ENCODE peak calls at places on chromosome 16, in six cellular contexts. A, S, F, H, J and O are unnamed samples.

GRCh38 chr16:79601092-79601977 is 798 bp upstream of the MAF start:
- DNase-seq in A (peak), J (peak), S (no peak), H (peak), F (peak), O (no peak)

GRCh38 chr16:87414251-87414680 is 22.1 kb downstream of the MAP1LC3B start:
- DNase-seq in A (no peak), J (peak), H (no peak), F (no peak), S (no peak), O (no peak)

GRCh38 chr16:11211977-11212818 is 43.8 kb downstream of the SOCS1 start:
- DNase-seq in H (no peak), S (no peak), J (no peak), F (no peak), A (no peak), O (no peak)

GRCh38 chr16:35746281-35746962 is 2287.0 kb downstream of the TP53TG3F start:
- DNase-seq in A (no peak), S (no peak), H (no peak), J (no peak), F (no peak), O (no peak)

GRCh38 chr16:28219283-28219682 is 7.5 kb upstream of the XPO6 start:
- DNase-seq in F (no peak), S (no peak), A (no peak), J (no peak), H (no peak), O (no peak)

GRCh38 chr16:79970551-79971236 is 370.2 kb upstream of the MAF start:
- DNase-seq in J (peak), A (no peak), S (no peak), F (peak), H (no peak), O (no peak)

GRCh38 chr16:88810868-88811599 is 694 bp downstream of the APRT start:
- DNase-seq in F (peak), S (no peak), J (peak), A (peak), H (peak), O (no peak)

GRCh38 chr16:1976951-1977874 is 4.1 kb downstream of the NOXO1 start:
- DNase-seq in H (no peak), F (no peak), S (no peak), A (no peak), J (no peak), O (no peak)

GRCh38 chr16:75029854-75030253 is 31.0 kb downstream of the ZNRF1 start:
- DNase-seq in J (no peak), S (peak), A (no peak), H (no peak), F (peak), O (peak)

GRCh38 chr16:71843517-71844031 is 2.2 kb upstream of the ATXN1L start:
- DNase-seq in H (peak), A (no peak), F (no peak), J (no peak), S (no peak), O (no peak)

GRCh38 chr16:29708917-29709600 is 30.1 kb downstream of the QPRT start:
- DNase-seq in H (no peak), F (no peak), J (no peak), A (no peak), S (no peak), O (no peak)

GRCh38 chr16:89065445-89065795 is 28.2 kb upstream of the ACSF3 start:
- DNase-seq in S (no peak), A (no peak), H (no peak), F (no peak), J (peak), O (no peak)

GRCh38 chr16:76335187-76335974 is 58.2 kb downstream of the CNTNAP4 start:
- DNase-seq in J (no peak), A (no peak), S (no peak), H (no peak), F (no peak), O (no peak)

GRCh38 chr16:30567991-30568638 is 3.4 kb downstream of the ZNF688 start:
- DNase-seq in J (peak), S (peak), A (peak), F (peak), H (peak), O (peak)

GRCh38 chr16:11781773-11782172 is 15.3 kb downstream of the ZC3H7A start:
- DNase-seq in F (peak), H (no peak), J (no peak), A (no peak), S (no peak), O (no peak)

GRCh38 chr16:80931985-80932720 is 74.5 kb downstream of the CMC2 start:
- DNase-seq in H (no peak), A (peak), J (peak), F (peak), S (no peak), O (no peak)

GRCh38 chr16:10668322-10669045 is 26.2 kb downstream of the TEKT5 start:
- DNase-seq in A (peak), H (peak), J (no peak), F (peak), S (no peak), O (no peak)

GRCh38 chr16:80046848-80047247 is 446.3 kb upstream of the MAF start:
- DNase-seq in A (no peak), J (no peak), H (no peak), F (no peak), S (no peak), O (no peak)

GRCh38 chr16:85612191-85612800 is 826 bp upstream of the GSE1 start:
- DNase-seq in A (peak), F (peak), H (no peak), S (peak), J (peak), O (peak)

GRCh38 chr16:89118361-89119061 is 24.9 kb downstream of the ACSF3 start:
- DNase-seq in J (peak), A (no peak), H (no peak), F (no peak), S (no peak), O (no peak)

GRCh38 chr16:11636172-11636721 is 32.0 kb upstream of the SNN start:
- DNase-seq in H (no peak), J (peak), A (no peak), S (peak), F (no peak), O (no peak)

GRCh38 chr16:75116081-75116910 is at the start of gene LDHD:
- DNase-seq in A (peak), H (peak), F (peak), J (peak), S (peak), O (no peak)

GRCh38 chr16:5323284-5323683 is 225.7 kb upstream of the EEF2KMT start:
- DNase-seq in S (no peak), A (no peak), F (no peak), J (no peak), H (no peak), O (no peak)

GRCh38 chr16:57480754-57481230 is 5.5 kb downstream of the DOK4 start:
- DNase-seq in S (no peak), A (no peak), J (no peak), F (no peak), H (no peak), O (no peak)

GRCh38 chr16:593406-593805 is 3.5 kb downstream of the RAB40C start:
- DNase-seq in A (no peak), F (no peak), H (no peak), S (peak), J (peak), O (no peak)

GRCh38 chr16:69626256-69626655 is 60.5 kb downstream of the NFAT5 start:
- DNase-seq in F (peak), J (no peak), S (no peak), H (no peak), A (peak), O (no peak)

GRCh38 chr16:73878616-73879015 is 418.0 kb upstream of the PSMD7 start:
- DNase-seq in A (peak), H (peak), J (no peak), S (peak), F (peak), O (peak)

GRCh38 chr16:8773537-8773936 is 23.9 kb downstream of the TMEM186 start:
- DNase-seq in S (no peak), F (no peak), J (no peak), H (no peak), A (no peak), O (no peak)

GRCh38 chr16:31179747-31180458 is at the start of gene FUS:
- DNase-seq in S (peak), F (peak), J (peak), A (peak), H (peak), O (no peak)

GRCh38 chr16:88301886-88302285 is 80.9 kb upstream of the ZNF469 start:
- DNase-seq in H (no peak), A (no peak), S (no peak), J (no peak), F (no peak), O (no peak)

GRCh38 chr16:2211923-2212347 is 1.3 kb upstream of the BRICD5 start:
- DNase-seq in J (no peak), H (no peak), F (no peak), A (no peak), S (no peak), O (no peak)

GRCh38 chr16:73448970-73449369 is 401.0 kb upstream of the ZFHX3 start:
- DNase-seq in S (no peak), H (no peak), A (no peak), J (no peak), F (no peak), O (no peak)

GRCh38 chr16:86217891-86218270 is 292.4 kb upstream of the FOXF1 start:
- DNase-seq in J (no peak), A (no peak), F (no peak), H (no peak), S (no peak), O (no peak)

GRCh38 chr16:27432600-27432957 is 30.6 kb downstream of the IL21R start:
- DNase-seq in J (no peak), H (no peak), A (no peak), S (no peak), F (peak), O (peak)

GRCh38 chr16:29720703-29721102 is 25.1 kb downstream of the C16orf54 start:
- DNase-seq in J (no peak), F (no peak), A (no peak), S (no peak), H (no peak), O (no peak)

GRCh38 chr16:11816123-11816522 is 19.1 kb upstream of the ZC3H7A start:
- DNase-seq in J (no peak), H (no peak), F (no peak), S (no peak), A (no peak), O (no peak)

GRCh38 chr16:85697441-85697840 is 8.7 kb upstream of the GINS2 start:
- DNase-seq in H (no peak), A (no peak), S (no peak), F (no peak), J (no peak), O (no peak)

GRCh38 chr16:70808371-70808770 is 7.4 kb upstream of the VAC14 start:
- DNase-seq in F (no peak), S (no peak), A (no peak), H (no peak), J (no peak), O (no peak)
- TF ChIP-seq CTCF in F (no peak), S (no peak), A (no peak), H (peak), J (no peak), O (peak)

GRCh38 chr16:13727943-13728342 is 192.0 kb upstream of the ERCC4 start:
- DNase-seq in A (no peak), H (no peak), S (no peak), F (no peak), J (no peak), O (no peak)
- H3K4me3 ChIP-seq in A (no peak), H (no peak), S (no peak), F (no peak), J (no peak), O (no peak)

GRCh38 chr16:84156342-84156784 is 11.3 kb downstream of the DNAAF1 start:
- DNase-seq in F (peak), H (no peak), J (no peak), A (no peak), S (peak), O (no peak)
- TF ChIP-seq CTCF in F (peak), H (no peak), J (no peak), A (no peak), S (peak), O (no peak)

GRCh38 chr16:3690470-3690918 is 26.8 kb downstream of the TRAP1 start:
- DNase-seq in H (peak), F (peak), A (peak), S (peak), J (peak), O (peak)
- H3K4me3 ChIP-seq in H (no peak), F (peak), A (no peak), S (no peak), J (no peak), O (peak)

GRCh38 chr16:50012182-50012581 is 12.8 kb upstream of the CNEP1R1 start:
- DNase-seq in F (no peak), A (no peak), J (no peak), H (no peak), S (no peak), O (no peak)
- TF ChIP-seq CTCF in F (no peak), A (no peak), J (no peak), H (no peak), S (no peak), O (no peak)

DNA sequence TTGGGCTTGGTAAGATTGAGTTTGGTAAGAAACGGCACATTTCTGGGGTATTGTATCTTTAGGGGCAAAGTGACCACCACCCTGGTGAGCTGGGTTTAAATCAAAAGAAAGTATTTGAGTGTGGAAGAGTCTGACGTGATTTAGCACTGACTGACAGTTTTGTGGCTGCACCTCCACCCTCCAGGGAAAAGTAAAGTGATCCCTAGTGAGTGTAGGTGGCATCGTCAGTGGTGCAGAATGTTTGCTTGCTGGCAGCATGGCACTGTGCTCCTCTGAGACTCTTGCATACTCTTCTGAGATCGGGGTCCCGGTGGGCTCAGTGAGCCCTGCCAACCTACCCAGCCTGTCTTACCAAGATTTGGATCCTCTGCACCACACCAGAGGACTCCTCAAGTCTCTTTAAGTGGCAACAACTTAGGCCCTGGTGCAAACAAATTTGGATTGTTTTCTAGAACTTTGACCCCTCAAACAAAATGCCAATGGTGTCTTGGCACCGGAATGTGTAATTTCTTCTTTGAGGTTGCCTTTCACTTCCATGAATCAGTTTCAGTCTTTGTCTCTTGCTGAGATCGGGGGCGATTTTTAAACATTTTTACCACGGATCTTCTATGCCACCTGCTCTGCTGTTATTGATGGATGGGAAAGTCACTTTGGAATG is 2.8 kb downstream of the PRKCB start:
- DNase-seq in H (no peak), J (no peak), S (no peak), F (no peak), A (no peak), O (no peak)
- H3K4me3 ChIP-seq in H (no peak), J (peak), S (no peak), F (no peak), A (no peak), O (no peak)

GRCh38 chr16:22023505-22023904 is 15.6 kb downstream of the MOSMO start:
- DNase-seq in S (no peak), J (no peak), H (peak), F (no peak), A (no peak), O (no peak)
- TF ChIP-seq CTCF in S (no peak), J (no peak), H (no peak), F (no peak), A (no peak), O (no peak)

GRCh38 chr16:55126456-55126855 is 195.8 kb downstream of the IRX5 start:
- DNase-seq in J (no peak), F (no peak), S (no peak), A (no peak), H (no peak), O (no peak)

GRCh38 chr16:55120408-55120807 is 189.7 kb downstream of the IRX5 start:
- DNase-seq in F (peak), H (no peak), J (no peak), A (no peak), S (no peak), O (no peak)

GRCh38 chr16:55118701-55119260 is 188.1 kb downstream of the IRX5 start:
- DNase-seq in H (no peak), J (no peak), F (no peak), S (no peak), A (no peak), O (no peak)

GRCh38 chr16:55125818-55126385 is 195.2 kb downstream of the IRX5 start:
- DNase-seq in S (no peak), A (no peak), F (no peak), J (no peak), H (no peak), O (no peak)

GRCh38 chr16:55123652-55124051 is 193.0 kb downstream of the IRX5 start:
- DNase-seq in F (no peak), H (no peak), S (no peak), J (no peak), A (no peak), O (no peak)
- H3K4me3 ChIP-seq in F (no peak), H (no peak), S (no peak), J (no peak), A (no peak), O (no peak)